ENCODE peak calls at places on chromosomes 5 and 9, in six cellular contexts. I is cardiac muscle cell, E is GM06990, V is neural crest cell, Z is astrocyte of the spinal cord, G is H1. C is an unnamed sample.

GRCh38 chr5:107403561-107403960 is 267.2 kb downstream of the EFNA5 start:
- DNase-seq in I (no peak), E (no peak), V (no peak), Z (no peak), G (no peak), C (no peak)

GRCh38 chr9:4796988-4797956 is 4.5 kb downstream of the RCL1 start:
- DNase-seq in I (peak), E (no peak), V (no peak), Z (peak), G (no peak), C (peak)

GRCh38 chr9:137053944-137054931 is at the start of gene ENTPD2:
- DNase-seq in I (no peak), E (no peak), V (no peak), Z (no peak), G (peak), C (peak)

GRCh38 chr5:180625125-180625790 is 24.1 kb downstream of the FLT4 start:
- DNase-seq in I (no peak), E (no peak), V (no peak), Z (no peak), G (no peak), C (no peak)

GRCh38 chr5:41869150-41869738 is 981 bp downstream of the OXCT1 start:
- DNase-seq in I (no peak), E (no peak), V (peak), Z (peak), G (no peak), C (peak)

GRCh38 chr5:82165740-82166530 is 112.2 kb downstream of the RPS23 start:
- DNase-seq in I (peak), E (no peak), V (no peak), Z (peak), G (no peak), C (peak)

GRCh38 chr5:139660916-139661814 is 13.0 kb downstream of the CXXC5 start:
- DNase-seq in I (no peak), E (peak), V (no peak), Z (peak), G (no peak), C (peak)

GRCh38 chr5:151570512-151571269 is 20.4 kb downstream of the FAT2 start:
- DNase-seq in I (no peak), E (no peak), V (no peak), Z (no peak), G (peak), C (no peak)

GRCh38 chr9:133116346-133117231 is 4.5 kb downstream of the RALGDS start:
- DNase-seq in I (no peak), E (no peak), V (no peak), Z (no peak), G (no peak), C (no peak)

GRCh38 chr5:153903321-153903720 is 135.4 kb downstream of the FAM114A2 start:
- DNase-seq in I (no peak), E (no peak), V (no peak), Z (no peak), G (no peak), C (no peak)

GRCh38 chr5:158899792-158900191 is 199.9 kb downstream of the EBF1 start:
- DNase-seq in I (no peak), E (no peak), V (no peak), Z (no peak), G (no peak), C (no peak)

GRCh38 chr9:20066120-20066519 is 277.3 kb upstream of the SLC24A2 start:
- DNase-seq in I (no peak), E (no peak), V (no peak), Z (no peak), G (no peak), C (no peak)

GRCh38 chr9:135480071-135480941 is 724 bp downstream of the PPP1R26 start:
- DNase-seq in I (peak), E (no peak), V (peak), Z (no peak), G (peak), C (peak)

GRCh38 chr9:86405926-86406325 is 51.7 kb upstream of the TUT7 start:
- DNase-seq in I (no peak), E (no peak), V (no peak), Z (peak), G (no peak), C (no peak)

GRCh38 chr5:131252824-131253171 is 11.1 kb upstream of the CDC42SE2 start:
- DNase-seq in I (no peak), E (peak), V (no peak), Z (no peak), G (no peak), C (peak)

GRCh38 chr9:131608469-131609115 is 63.3 kb downstream of the PRRT1B start:
- DNase-seq in I (peak), E (no peak), V (no peak), Z (peak), G (peak), C (no peak)

GRCh38 chr9:111178361-111179043 is 140.2 kb upstream of the LPAR1 start:
- DNase-seq in I (no peak), E (no peak), V (no peak), Z (peak), G (no peak), C (no peak)

GRCh38 chr5:69415584-69415958 is 655 bp downstream of the MARVELD2 start:
- DNase-seq in I (peak), E (no peak), V (no peak), Z (no peak), G (no peak), C (no peak)

GRCh38 chr9:37812773-37813379 is 12.3 kb downstream of the DCAF10 start:
- DNase-seq in I (no peak), E (no peak), V (no peak), Z (no peak), G (no peak), C (no peak)

GRCh38 chr5:40875958-40876357 is 33.3 kb upstream of the C7 start:
- DNase-seq in I (no peak), E (no peak), V (no peak), Z (no peak), G (no peak), C (no peak)

GRCh38 chr5:89560724-89561123 is 677.7 kb upstream of the MEF2C start:
- DNase-seq in I (no peak), E (no peak), V (no peak), Z (peak), G (no peak), C (no peak)

GRCh38 chr5:7754997-7755596 is 95.8 kb downstream of the CFAP90 start:
- DNase-seq in I (peak), E (peak), V (peak), Z (peak), G (peak), C (peak)

GRCh38 chr9:134982311-134982710 is 64.6 kb upstream of the FCN1 start:
- DNase-seq in I (no peak), E (no peak), V (no peak), Z (no peak), G (no peak), C (no peak)

GRCh38 chr9:27634879-27635278 is 61.6 kb upstream of the C9orf72 start:
- DNase-seq in I (no peak), E (no peak), V (no peak), Z (no peak), G (no peak), C (no peak)

GRCh38 chr5:10563940-10564837 is at the start of gene ANKRD33B:
- DNase-seq in I (peak), E (peak), V (peak), Z (peak), G (no peak), C (peak)

GRCh38 chr9:18855636-18856035 is 177.4 kb downstream of the SAXO1 start:
- DNase-seq in I (peak), E (no peak), V (no peak), Z (no peak), G (no peak), C (no peak)

GRCh38 chr9:91433180-91433579 is 9.5 kb upstream of the NFIL3 start:
- DNase-seq in I (peak), E (no peak), V (no peak), Z (peak), G (no peak), C (peak)

GRCh38 chr5:142725231-142726187 is 39.6 kb upstream of the FGF1 start:
- DNase-seq in I (no peak), E (no peak), V (no peak), Z (no peak), G (no peak), C (no peak)

DNA sequence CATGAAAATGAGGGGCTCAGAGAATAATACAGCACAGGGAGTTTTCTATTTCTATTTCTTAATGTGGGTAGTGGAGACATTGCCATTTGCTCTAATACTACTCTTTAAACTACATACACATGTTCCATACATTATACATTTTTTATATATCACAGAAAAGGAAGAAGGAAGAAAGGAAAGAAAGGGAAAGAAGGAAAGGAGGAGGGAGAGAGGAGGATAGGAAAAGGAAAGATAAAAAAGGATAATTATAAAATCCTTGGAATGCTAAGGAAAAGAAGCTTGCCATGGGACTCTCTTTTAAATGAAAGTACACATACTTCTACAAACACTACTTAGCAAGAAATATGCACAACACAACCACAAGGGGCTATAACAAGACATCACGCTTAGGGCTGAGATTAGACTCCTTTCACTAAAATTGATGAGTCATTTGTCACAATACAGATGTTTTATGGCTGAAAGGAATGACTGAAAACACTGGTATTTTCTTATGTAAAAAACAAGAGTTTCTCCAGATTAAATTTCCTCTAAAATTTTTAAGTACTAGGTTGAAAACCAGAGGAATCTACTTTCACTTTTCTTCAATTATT is 219.8 kb downstream of the ARL15 start:
- DNase-seq in I (no peak), E (no peak), V (no peak), Z (peak), G (no peak), C (no peak)
- TF ChIP-seq CTCF in I (peak), E (no peak), V (peak), Z (peak), G (peak), C (no peak)

GRCh38 chr9:74577956-74578355 is 80.8 kb downstream of the RORB start:
- DNase-seq in I (no peak), E (no peak), V (no peak), Z (no peak), G (no peak), C (no peak)
- TF ChIP-seq CTCF in I (peak), E (no peak), V (peak), Z (peak), G (peak), C (peak)

GRCh38 chr5:176609724-176610429 is at the start of gene GPRIN1:
- DNase-seq in I (peak), E (peak), V (peak), Z (peak), G (peak), C (peak)
- TF ChIP-seq CTCF in I (peak), E (peak), V (peak), Z (peak), G (peak), C (peak)

GRCh38 chr5:168407222-168407621 is 79.0 kb upstream of the RARS1 start:
- DNase-seq in I (no peak), E (no peak), V (no peak), Z (peak), G (no peak), C (no peak)

GRCh38 chr5:168401880-168402279 is 84.4 kb upstream of the RARS1 start:
- DNase-seq in I (no peak), E (no peak), V (no peak), Z (no peak), G (no peak), C (no peak)

GRCh38 chr5:168400429-168401220 is 85.6 kb upstream of the RARS1 start:
- DNase-seq in I (no peak), E (no peak), V (no peak), Z (no peak), G (no peak), C (no peak)

GRCh38 chr5:168401226-168401625 is 85.0 kb upstream of the RARS1 start:
- DNase-seq in I (no peak), E (no peak), V (no peak), Z (no peak), G (no peak), C (no peak)

DNA sequence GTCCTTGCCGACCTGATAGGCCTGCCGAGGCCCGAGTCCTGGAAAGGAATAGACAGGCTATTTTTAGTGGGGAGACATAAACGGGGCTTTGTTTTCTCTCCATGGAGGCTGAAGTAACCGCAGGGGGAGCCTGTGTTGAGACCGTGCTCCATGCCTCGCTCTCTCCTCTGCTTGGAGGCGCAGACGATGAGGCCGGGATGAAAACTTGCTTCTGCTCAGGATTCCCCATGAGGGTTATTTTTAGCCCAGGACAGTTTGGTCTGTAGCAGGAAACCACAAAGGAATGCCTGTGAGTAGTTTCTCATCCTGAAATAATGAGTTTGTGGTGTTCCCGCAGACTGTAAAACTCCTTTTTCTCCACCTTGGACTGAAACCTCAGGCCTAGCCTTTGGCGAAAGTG is 81.9 kb upstream of the RARS1 start:
- DNase-seq in I (no peak), E (no peak), V (no peak), Z (peak), G (no peak), C (no peak)
- TF ChIP-seq CTCF in I (peak), E (no peak), V (no peak), Z (peak), G (no peak), C (no peak)